ENCODE peak calls at places on chromosomes 3 and 15, in eight cellular contexts. F is WERI-Rb-1, D is HepG2, P is ovary, Z is AG09309, V is dorsolateral prefrontal cortex, S is fibroblast of the aortic adventitia, W is stomach. E is an unnamed sample.
A peak's percentile ranks its signal among the peaks of the same experiment; 100 is the strongest.

GRCh38 chr3:115245899-115246298 is 98.8 kb upstream of the ZBTB20 start:
- DNase-seq in V (no peak), F (no peak), Z (no peak), D (no peak), W (no peak), S (peak; percentile 46), P (no peak), E (no peak)

GRCh38 chr3:54171509-54171908 is 49.2 kb downstream of the CACNA2D3 start:
- DNase-seq in S (no peak), W (no peak), D (no peak), Z (no peak), F (no peak), P (no peak), V (no peak), E (no peak)

GRCh38 chr3:23052230-23053019 is 150.7 kb upstream of the UBE2E2 start:
- DNase-seq in S (no peak), Z (no peak), W (no peak), P (no peak), V (no peak), D (no peak), F (no peak), E (no peak)

GRCh38 chr3:107946700-107947099 is 144.1 kb downstream of the CD47 start:
- DNase-seq in D (no peak), V (no peak), P (no peak), F (no peak), S (no peak), W (no peak), Z (no peak), E (no peak)

GRCh38 chr3:61858054-61858453 is 296.7 kb downstream of the PTPRG start:
- DNase-seq in F (no peak), V (no peak), W (no peak), S (peak; percentile 70), D (no peak), Z (no peak), P (no peak), E (no peak)

GRCh38 chr15:60110909-60111308 is 106.8 kb downstream of the FOXB1 start:
- DNase-seq in S (no peak), P (no peak), D (no peak), F (no peak), V (no peak), W (no peak), Z (no peak), E (no peak)

GRCh38 chr15:73004462-73004861 is 47.8 kb upstream of the NEO1 start:
- DNase-seq in S (no peak), Z (no peak), V (no peak), F (no peak), D (no peak), P (no peak), W (no peak), E (no peak)

GRCh38 chr15:65171428-65171827 is 13.7 kb downstream of the CLPX start:
- DNase-seq in V (no peak), F (no peak), W (no peak), S (no peak), D (peak; percentile 75), Z (no peak), P (no peak), E (no peak)

GRCh38 chr15:50764331-50765201 is 940 bp downstream of the SPPL2A start:
- DNase-seq in Z (no peak), W (no peak), F (no peak), V (no peak), S (peak; percentile 52), D (no peak), P (no peak), E (no peak)

GRCh38 chr3:34864011-34864410 is 775.3 kb upstream of the ARPP21 start:
- DNase-seq in W (no peak), F (no peak), S (no peak), D (no peak), Z (no peak), P (no peak), V (no peak), E (no peak)

GRCh38 chr15:58019503-58020376 is 45.8 kb downstream of the ALDH1A2 start:
- DNase-seq in F (no peak), W (no peak), S (peak; percentile 11), D (no peak), Z (peak; percentile 25), P (no peak), V (no peak), E (no peak)

GRCh38 chr15:52010633-52011595 is 8.1 kb upstream of the MAPK6 start:
- DNase-seq in Z (peak; percentile 74), S (peak; percentile 75), V (no peak), P (no peak), F (no peak), D (peak; percentile 39), W (peak; percentile 71), E (no peak)

DNA sequence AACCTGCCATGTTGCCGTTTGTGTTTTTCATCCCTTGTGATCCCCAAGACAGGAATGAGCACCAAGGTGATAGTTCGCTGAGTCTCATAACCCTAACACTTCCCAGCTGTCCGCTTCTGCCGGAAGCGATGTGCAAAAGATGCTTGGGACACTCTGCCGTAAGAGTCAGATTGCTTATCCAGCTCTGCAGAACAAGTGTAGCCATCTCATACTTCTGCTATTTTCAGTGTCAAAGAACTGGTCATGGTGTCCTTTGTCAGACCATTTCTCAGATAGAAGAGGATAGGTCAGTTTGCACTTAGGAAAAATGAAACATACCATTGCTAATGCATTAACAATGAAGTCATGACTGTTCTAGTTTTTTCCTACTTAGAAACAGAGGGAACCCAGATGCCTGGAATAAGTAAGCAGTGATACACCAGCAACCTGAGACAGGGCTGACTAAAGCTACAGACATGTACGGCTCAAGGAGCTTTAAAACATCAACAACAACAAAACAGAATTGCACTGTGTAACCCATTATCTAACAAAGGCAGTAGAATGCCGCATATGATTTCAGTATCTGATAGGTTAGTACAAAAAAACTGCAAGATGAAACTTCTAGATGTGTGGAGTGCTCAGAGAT is 134.0 kb upstream of the IL12A start:
- DNase-seq in V (no peak), F (no peak), W (no peak), D (peak; percentile 3), S (peak; percentile 88), Z (peak; percentile 60), P (no peak), E (no peak)
- H3K4me3 ChIP-seq in V (peak overlapping the region; percentile 29), F (no peak overlapping the region), W (peak overlapping the region; percentile 4), D (no peak overlapping the region), S (peak overlapping the region; percentile 40), Z (no peak overlapping the region), P (peak overlapping the region; percentile 7), E (peak overlapping the region; percentile 51)

DNA sequence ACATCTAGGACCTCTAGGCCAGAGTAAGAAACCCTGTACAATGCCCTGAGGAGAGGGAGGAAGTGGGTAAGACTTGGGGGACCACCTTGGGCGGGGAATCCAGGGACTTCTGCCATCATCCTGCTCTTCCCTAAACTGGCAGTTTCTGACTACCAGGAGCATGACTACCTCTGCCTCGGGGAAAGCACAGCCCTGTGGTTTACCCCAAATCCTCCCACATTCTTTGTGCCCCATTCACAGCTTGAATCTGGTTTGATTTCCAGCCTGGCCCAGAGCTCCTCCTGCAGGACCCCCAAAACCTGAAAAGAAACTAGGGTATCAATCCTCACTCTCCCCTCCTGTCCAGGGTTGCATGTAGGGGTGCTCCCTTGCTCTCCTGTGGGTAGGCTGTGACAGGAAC is 4.7 kb downstream of the C3orf18 start:
- DNase-seq in Z (peak; percentile 45), F (no peak), P (no peak), W (no peak), D (no peak), S (peak; percentile 39), V (no peak), E (no peak)
- TF ChIP-seq CTCF in Z (peak; percentile 20), F (no peak), P (no peak), W (no peak), D (no peak), S (no peak), V (no peak), E (no peak)

GRCh38 chr3:28587723-28588122 is 239.1 kb upstream of the AZI2 start:
- DNase-seq in S (no peak), D (no peak), Z (no peak), F (no peak), V (no peak), P (no peak), W (no peak), E (no peak)

GRCh38 chr3:28595364-28595763 is 246.7 kb upstream of the AZI2 start:
- DNase-seq in S (no peak), D (no peak), Z (no peak), V (no peak), P (no peak), W (no peak), F (no peak), E (no peak)

GRCh38 chr3:28586325-28586724 is 237.7 kb upstream of the AZI2 start:
- DNase-seq in P (no peak), S (no peak), W (no peak), D (no peak), V (no peak), Z (no peak), F (no peak), E (no peak)

GRCh38 chr3:28590216-28590615 is 241.6 kb upstream of the AZI2 start:
- DNase-seq in Z (no peak), F (no peak), W (no peak), D (no peak), P (no peak), S (peak; percentile 8), V (no peak), E (no peak)

DNA sequence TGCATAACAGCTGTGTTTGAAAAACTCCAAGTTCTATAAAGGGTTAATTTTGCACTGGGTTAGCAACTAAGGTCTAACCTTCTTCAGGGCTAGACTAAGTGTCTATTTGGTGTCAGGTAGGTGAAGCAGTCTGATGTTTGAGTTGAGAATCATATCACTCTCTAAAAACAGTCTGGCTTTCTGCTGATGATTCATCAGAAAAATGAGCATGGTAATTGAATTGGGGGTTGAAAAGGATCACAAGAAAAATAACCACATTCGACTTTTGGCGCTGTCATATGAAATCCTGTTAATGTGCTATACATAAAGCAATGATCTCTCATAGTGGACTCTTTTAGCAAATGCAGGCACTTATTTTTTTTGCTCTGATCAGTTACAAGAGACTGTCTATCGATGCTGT is 242.2 kb upstream of the AZI2 start:
- DNase-seq in Z (no peak), S (no peak), P (no peak), F (no peak), W (no peak), V (no peak), D (no peak), E (no peak)
- H3K4me3 ChIP-seq in Z (no peak overlapping the region), S (no peak overlapping the region), P (no peak overlapping the region), F (no peak overlapping the region), W (no peak overlapping the region), V (no peak overlapping the region), D (no peak overlapping the region), E (peak overlapping the region; percentile 0)

GRCh38 chr15:48825075-48825474 is 14.2 kb upstream of the CEP152 start:
- DNase-seq in W (no peak), D (no peak), F (no peak), S (no peak), V (no peak), Z (no peak), P (no peak), E (no peak)

GRCh38 chr15:48823706-48824105 is 12.8 kb upstream of the CEP152 start:
- DNase-seq in S (no peak), D (no peak), Z (no peak), P (no peak), F (no peak), V (no peak), W (no peak), E (no peak)

GRCh38 chr15:48828906-48829305 is 18.0 kb upstream of the CEP152 start:
- DNase-seq in S (no peak), W (no peak), Z (no peak), V (no peak), D (no peak), P (no peak), F (no peak), E (no peak)

DNA sequence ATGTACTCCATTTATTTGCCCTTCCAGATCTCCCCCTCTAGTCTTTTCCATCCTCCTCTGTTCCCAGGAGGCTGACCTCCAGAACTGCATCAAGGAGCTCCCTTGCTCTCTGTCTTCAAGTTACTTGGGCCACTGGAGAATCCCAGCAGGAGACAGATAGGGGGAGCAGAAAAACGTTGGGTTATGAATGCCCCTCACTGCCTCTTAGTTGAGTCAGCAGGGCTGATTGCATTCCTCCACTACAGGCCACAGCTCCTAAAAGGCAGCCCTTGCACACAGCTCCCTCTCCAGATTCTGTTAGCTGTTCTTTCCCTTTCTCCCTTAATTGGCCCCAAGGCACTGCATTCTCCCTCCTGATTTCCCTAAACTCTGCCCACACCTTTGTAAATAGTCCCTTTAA is 12.4 kb upstream of the CEP152 start:
- DNase-seq in F (no peak), D (no peak), V (no peak), W (no peak), S (no peak), P (no peak), Z (no peak), E (no peak)
- TF ChIP-seq CTCF in F (no peak), D (no peak), V (no peak), W (no peak), S (no peak), P (no peak), Z (peak; percentile 21), E (no peak)